ENCODE peak calls at places on chromosomes 12 and 14, in nine cellular contexts. J, N, Y, I, O, E, A, X and W are unnamed samples.

GRCh38 chr12:124508323-124509096 is 58.9 kb downstream of the NCOR2 start:
- DNase-seq in N (no peak), X (peak), Y (peak), A (no peak), E (peak), J (no peak), I (no peak), O (peak), W (no peak)

GRCh38 chr14:41901089-41901488 is 294.4 kb downstream of the LRFN5 start:
- DNase-seq in Y (no peak), J (no peak), N (no peak), E (no peak), I (no peak), X (no peak), A (no peak), O (no peak), W (no peak)

GRCh38 chr14:69083181-69083580 is 69.7 kb downstream of the DCAF5 start:
- DNase-seq in E (no peak), X (no peak), J (no peak), N (no peak), A (no peak), O (no peak), Y (no peak), I (no peak), W (no peak)

GRCh38 chr14:103091883-103092222 is 2.7 kb upstream of the EXOC3L4 start:
- DNase-seq in Y (no peak), E (no peak), I (no peak), O (no peak), X (no peak), A (no peak), N (no peak), J (no peak), W (no peak)

GRCh38 chr12:93380480-93381121 is 2.9 kb downstream of the NUDT4 start:
- DNase-seq in X (no peak), N (no peak), J (no peak), O (no peak), A (peak), Y (peak), I (no peak), E (no peak), W (no peak)

GRCh38 chr14:74571441-74571841 is 40.6 kb downstream of the LTBP2 start:
- DNase-seq in O (no peak), J (no peak), I (no peak), A (no peak), Y (no peak), E (peak), X (no peak), N (peak), W (no peak)

GRCh38 chr12:106317406-106318082 is 15.0 kb downstream of the TCP11L2 start:
- DNase-seq in Y (no peak), E (no peak), O (no peak), J (no peak), X (no peak), A (no peak), N (no peak), I (no peak), W (no peak)

GRCh38 chr14:68230941-68231717 is 411.6 kb downstream of the RAD51B start:
- DNase-seq in N (peak), A (peak), I (peak), X (no peak), J (no peak), O (no peak), E (no peak), Y (no peak), W (no peak)

GRCh38 chr12:75878382-75878720 is 153.2 kb downstream of the PHLDA1 start:
- DNase-seq in O (no peak), A (peak), N (no peak), X (no peak), Y (no peak), E (no peak), I (no peak), J (peak), W (no peak)

GRCh38 chr14:104428333-104428851 is 151.2 kb upstream of the C14orf180 start:
- DNase-seq in A (no peak), E (no peak), N (no peak), X (no peak), I (no peak), O (peak), Y (no peak), J (no peak), W (no peak)

GRCh38 chr12:99390707-99391106 is 256.8 kb upstream of the GARIN6 start:
- DNase-seq in A (no peak), X (no peak), O (no peak), J (peak), I (peak), N (no peak), Y (peak), E (no peak), W (peak)

GRCh38 chr14:24837280-24838046 is 203.5 kb upstream of the GZMB start:
- DNase-seq in X (no peak), J (no peak), A (no peak), N (no peak), Y (no peak), O (no peak), I (no peak), E (no peak), W (peak)

GRCh38 chr12:47894652-47895051 is 10.1 kb downstream of the VDR start:
- DNase-seq in E (no peak), A (no peak), O (no peak), J (no peak), N (no peak), Y (no peak), X (no peak), I (no peak), W (no peak)

GRCh38 chr12:6534914-6535696 is 788 bp downstream of the GAPDH start:
- DNase-seq in O (peak), I (peak), J (peak), N (peak), A (peak), X (peak), Y (peak), E (peak), W (no peak)
- TF ChIP-seq POLR2A in O (no peak), I (peak), J (no peak), N (no peak), A (peak), X (peak), Y (peak), E (no peak), W (peak)

GRCh38 chr12:54337280-54337842 is 12.4 kb downstream of the COPZ1 start:
- DNase-seq in I (no peak), E (no peak), O (peak), N (no peak), J (peak), Y (no peak), A (no peak), X (no peak), W (no peak)
- TF ChIP-seq POLR2A in I (no peak), E (no peak), O (no peak), N (no peak), J (no peak), Y (no peak), A (no peak), X (no peak), W (no peak)

GRCh38 chr12:114902665-114903393 is 218.9 kb upstream of the TBX3 start:
- DNase-seq in N (no peak), A (no peak), J (no peak), I (no peak), Y (no peak), O (no peak), E (no peak), X (no peak), W (no peak)
- TF ChIP-seq POLR2A in N (no peak), A (no peak), J (no peak), I (no peak), Y (no peak), O (no peak), E (no peak), X (no peak), W (no peak)

GRCh38 chr14:55073856-55074255 is 22.4 kb downstream of the MAPK1IP1L start:
- DNase-seq in J (peak), O (no peak), E (no peak), I (no peak), Y (no peak), A (no peak), N (no peak), X (no peak), W (no peak)

GRCh38 chr14:55075628-55076027 is 24.2 kb downstream of the MAPK1IP1L start:
- DNase-seq in E (no peak), X (no peak), O (no peak), J (peak), I (no peak), Y (no peak), N (no peak), A (no peak), W (no peak)

GRCh38 chr14:55077155-55077554 is 25.7 kb downstream of the MAPK1IP1L start:
- DNase-seq in A (no peak), J (peak), O (no peak), I (peak), X (no peak), N (no peak), E (no peak), Y (no peak), W (no peak)

GRCh38 chr14:55071870-55072640 is 20.6 kb downstream of the MAPK1IP1L start:
- DNase-seq in E (peak), N (no peak), X (no peak), J (peak), I (no peak), A (peak), O (no peak), Y (no peak), W (peak)

GRCh38 chr14:55074662-55075061 is 23.2 kb downstream of the MAPK1IP1L start:
- DNase-seq in I (no peak), E (no peak), N (no peak), J (peak), A (no peak), X (no peak), O (no peak), Y (no peak), W (no peak)
- TF ChIP-seq POLR2A in I (no peak), E (no peak), N (no peak), J (no peak), A (no peak), X (no peak), O (no peak), Y (no peak), W (no peak)

GRCh38 chr12:68815232-68815927 is 7.4 kb downstream of the MDM2 start:
- DNase-seq in I (no peak), Y (no peak), E (no peak), N (no peak), X (no peak), J (no peak), O (no peak), A (no peak), W (no peak)

GRCh38 chr12:68815928-68816800 is 8.2 kb downstream of the MDM2 start:
- DNase-seq in O (no peak), X (no peak), I (no peak), A (no peak), N (no peak), E (no peak), J (no peak), Y (no peak), W (no peak)

GRCh38 chr12:68812553-68813241 is 4.7 kb downstream of the MDM2 start:
- DNase-seq in Y (no peak), I (no peak), J (no peak), X (no peak), N (no peak), O (no peak), A (no peak), E (no peak), W (no peak)

GRCh38 chr12:68813242-68813593 is 5.2 kb downstream of the MDM2 start:
- DNase-seq in X (no peak), A (no peak), O (no peak), N (no peak), J (no peak), Y (no peak), I (no peak), E (no peak), W (no peak)

GRCh38 chr12:68814490-68815231 is 6.7 kb downstream of the MDM2 start:
- DNase-seq in N (no peak), X (no peak), J (no peak), E (no peak), A (no peak), Y (no peak), O (no peak), I (no peak), W (no peak)
- TF ChIP-seq POLR2A in N (no peak), X (peak), J (no peak), E (no peak), A (no peak), Y (no peak), O (no peak), I (no peak), W (no peak)